ENCODE peak calls at places on chromosomes 5 and 9, in five cellular contexts. One of them, this sample, is unnamed.
A peak's percentile ranks its signal among the peaks of the same experiment; 100 is the strongest.

GRCh38 chr5:129973716-129974426 is 69.6 kb downstream of the CHSY3 start:
- DNase-seq in stimulated activated CD8-positive, alpha-beta memory T cell treated with anti-CD3 and anti-CD28 coated beads, Interleukin-15, amount 100 ng/mL, for 1 hour: no peak
- DNase-seq in T-helper 9 cell: no peak
- DNase-seq in activated CD8-positive, alpha-beta T cell treated with anti-CD3 and anti-CD28 coated beads, Interleukin-2, amount 10 ng/mL, durations not matched to agents 7 days and 5 days: no peak
- DNase-seq in progenitor cell of endocrine pancreas: no peak
- DNase-seq in this sample: no peak

GRCh38 chr9:19553441-19553840 is 144.6 kb downstream of the ACER2 start:
- DNase-seq in T-helper 9 cell: no peak
- DNase-seq in stimulated activated CD8-positive, alpha-beta memory T cell treated with anti-CD3 and anti-CD28 coated beads, Interleukin-15, amount 100 ng/mL, for 1 hour: no peak
- DNase-seq in activated CD8-positive, alpha-beta T cell treated with anti-CD3 and anti-CD28 coated beads, Interleukin-2, amount 10 ng/mL, durations not matched to agents 7 days and 5 days: no peak
- DNase-seq in progenitor cell of endocrine pancreas: no peak
- DNase-seq in this sample: no peak

GRCh38 chr9:21234153-21234687 is 5.6 kb downstream of the IFNA14 start:
- DNase-seq in activated CD8-positive, alpha-beta T cell treated with anti-CD3 and anti-CD28 coated beads, Interleukin-2, amount 10 ng/mL, durations not matched to agents 7 days and 5 days: no peak
- DNase-seq in T-helper 9 cell: no peak
- DNase-seq in stimulated activated CD8-positive, alpha-beta memory T cell treated with anti-CD3 and anti-CD28 coated beads, Interleukin-15, amount 100 ng/mL, for 1 hour: no peak
- DNase-seq in progenitor cell of endocrine pancreas: no peak
- DNase-seq in this sample: no peak

GRCh38 chr9:112355305-112355953 is 22.0 kb upstream of the PTBP3 start:
- DNase-seq in stimulated activated CD8-positive, alpha-beta memory T cell treated with anti-CD3 and anti-CD28 coated beads, Interleukin-15, amount 100 ng/mL, for 1 hour: no peak
- DNase-seq in activated CD8-positive, alpha-beta T cell treated with anti-CD3 and anti-CD28 coated beads, Interleukin-2, amount 10 ng/mL, durations not matched to agents 7 days and 5 days: no peak
- DNase-seq in T-helper 9 cell: no peak
- DNase-seq in progenitor cell of endocrine pancreas: no peak
- DNase-seq in this sample: no peak

GRCh38 chr5:82046268-82046621 is 74.4 kb downstream of the ATG10 start:
- DNase-seq in activated CD8-positive, alpha-beta T cell treated with anti-CD3 and anti-CD28 coated beads, Interleukin-2, amount 10 ng/mL, durations not matched to agents 7 days and 5 days: no peak
- DNase-seq in stimulated activated CD8-positive, alpha-beta memory T cell treated with anti-CD3 and anti-CD28 coated beads, Interleukin-15, amount 100 ng/mL, for 1 hour: no peak
- DNase-seq in progenitor cell of endocrine pancreas: no peak
- DNase-seq in T-helper 9 cell: no peak
- DNase-seq in this sample: no peak

GRCh38 chr5:67581203-67581602 is 384.6 kb upstream of the CD180 start:
- DNase-seq in stimulated activated CD8-positive, alpha-beta memory T cell treated with anti-CD3 and anti-CD28 coated beads, Interleukin-15, amount 100 ng/mL, for 1 hour: no peak
- DNase-seq in T-helper 9 cell: no peak
- DNase-seq in progenitor cell of endocrine pancreas: no peak
- DNase-seq in activated CD8-positive, alpha-beta T cell treated with anti-CD3 and anti-CD28 coated beads, Interleukin-2, amount 10 ng/mL, durations not matched to agents 7 days and 5 days: no peak
- DNase-seq in this sample: no peak

GRCh38 chr5:65326912-65327311 is 154.8 kb downstream of the ADAMTS6 start:
- DNase-seq in progenitor cell of endocrine pancreas: no peak
- DNase-seq in stimulated activated CD8-positive, alpha-beta memory T cell treated with anti-CD3 and anti-CD28 coated beads, Interleukin-15, amount 100 ng/mL, for 1 hour: no peak
- DNase-seq in activated CD8-positive, alpha-beta T cell treated with anti-CD3 and anti-CD28 coated beads, Interleukin-2, amount 10 ng/mL, durations not matched to agents 7 days and 5 days: no peak
- DNase-seq in T-helper 9 cell: no peak
- DNase-seq in this sample: no peak

GRCh38 chr5:36777105-36777757 is 99.3 kb upstream of the NIPBL start:
- DNase-seq in progenitor cell of endocrine pancreas: no peak
- DNase-seq in T-helper 9 cell: no peak
- DNase-seq in stimulated activated CD8-positive, alpha-beta memory T cell treated with anti-CD3 and anti-CD28 coated beads, Interleukin-15, amount 100 ng/mL, for 1 hour: no peak
- DNase-seq in activated CD8-positive, alpha-beta T cell treated with anti-CD3 and anti-CD28 coated beads, Interleukin-2, amount 10 ng/mL, durations not matched to agents 7 days and 5 days: no peak
- DNase-seq in this sample: no peak

GRCh38 chr5:174664180-174664850 is 60.1 kb upstream of the MSX2 start:
- DNase-seq in T-helper 9 cell: no peak
- DNase-seq in stimulated activated CD8-positive, alpha-beta memory T cell treated with anti-CD3 and anti-CD28 coated beads, Interleukin-15, amount 100 ng/mL, for 1 hour: no peak
- DNase-seq in activated CD8-positive, alpha-beta T cell treated with anti-CD3 and anti-CD28 coated beads, Interleukin-2, amount 10 ng/mL, durations not matched to agents 7 days and 5 days: no peak
- DNase-seq in progenitor cell of endocrine pancreas: no peak
- DNase-seq in this sample: no peak

GRCh38 chr9:112757300-112757883 is 6.8 kb downstream of the SNX30 start:
- DNase-seq in T-helper 9 cell: no peak
- DNase-seq in progenitor cell of endocrine pancreas: no peak
- DNase-seq in activated CD8-positive, alpha-beta T cell treated with anti-CD3 and anti-CD28 coated beads, Interleukin-2, amount 10 ng/mL, durations not matched to agents 7 days and 5 days: no peak
- DNase-seq in stimulated activated CD8-positive, alpha-beta memory T cell treated with anti-CD3 and anti-CD28 coated beads, Interleukin-15, amount 100 ng/mL, for 1 hour: no peak
- DNase-seq in this sample: no peak

GRCh38 chr5:24065786-24066185 is 558.4 kb downstream of the PRDM9 start:
- DNase-seq in stimulated activated CD8-positive, alpha-beta memory T cell treated with anti-CD3 and anti-CD28 coated beads, Interleukin-15, amount 100 ng/mL, for 1 hour: no peak
- DNase-seq in progenitor cell of endocrine pancreas: no peak
- DNase-seq in activated CD8-positive, alpha-beta T cell treated with anti-CD3 and anti-CD28 coated beads, Interleukin-2, amount 10 ng/mL, durations not matched to agents 7 days and 5 days: no peak
- DNase-seq in T-helper 9 cell: no peak
- DNase-seq in this sample: no peak

GRCh38 chr9:127159949-127160610 is 37.6 kb upstream of the ANGPTL2 start:
- DNase-seq in T-helper 9 cell: no peak
- DNase-seq in stimulated activated CD8-positive, alpha-beta memory T cell treated with anti-CD3 and anti-CD28 coated beads, Interleukin-15, amount 100 ng/mL, for 1 hour: no peak
- DNase-seq in activated CD8-positive, alpha-beta T cell treated with anti-CD3 and anti-CD28 coated beads, Interleukin-2, amount 10 ng/mL, durations not matched to agents 7 days and 5 days: no peak
- DNase-seq in progenitor cell of endocrine pancreas: no peak
- DNase-seq in this sample: no peak

GRCh38 chr5:127505819-127506218 is 11.6 kb upstream of the PRRC1 start:
- DNase-seq in stimulated activated CD8-positive, alpha-beta memory T cell treated with anti-CD3 and anti-CD28 coated beads, Interleukin-15, amount 100 ng/mL, for 1 hour: no peak
- DNase-seq in activated CD8-positive, alpha-beta T cell treated with anti-CD3 and anti-CD28 coated beads, Interleukin-2, amount 10 ng/mL, durations not matched to agents 7 days and 5 days: no peak
- DNase-seq in T-helper 9 cell: no peak
- DNase-seq in progenitor cell of endocrine pancreas: no peak
- DNase-seq in this sample: no peak

GRCh38 chr5:57216714-57217113 is 42.9 kb downstream of the GPBP1 start:
- DNase-seq in activated CD8-positive, alpha-beta T cell treated with anti-CD3 and anti-CD28 coated beads, Interleukin-2, amount 10 ng/mL, durations not matched to agents 7 days and 5 days: no peak
- DNase-seq in T-helper 9 cell: no peak
- DNase-seq in progenitor cell of endocrine pancreas: no peak
- DNase-seq in stimulated activated CD8-positive, alpha-beta memory T cell treated with anti-CD3 and anti-CD28 coated beads, Interleukin-15, amount 100 ng/mL, for 1 hour: no peak
- DNase-seq in this sample: no peak

GRCh38 chr5:103120607-103121200 is 603 bp downstream of the PPIP5K2 start:
- DNase-seq in activated CD8-positive, alpha-beta T cell treated with anti-CD3 and anti-CD28 coated beads, Interleukin-2, amount 10 ng/mL, durations not matched to agents 7 days and 5 days: peak; percentile 30
- DNase-seq in T-helper 9 cell: no peak
- DNase-seq in progenitor cell of endocrine pancreas: no peak
- DNase-seq in stimulated activated CD8-positive, alpha-beta memory T cell treated with anti-CD3 and anti-CD28 coated beads, Interleukin-15, amount 100 ng/mL, for 1 hour: no peak
- DNase-seq in this sample: no peak

GRCh38 chr5:35856186-35857003 is at the start of gene IL7R:
- DNase-seq in progenitor cell of endocrine pancreas: no peak
- DNase-seq in stimulated activated CD8-positive, alpha-beta memory T cell treated with anti-CD3 and anti-CD28 coated beads, Interleukin-15, amount 100 ng/mL, for 1 hour: no peak
- DNase-seq in activated CD8-positive, alpha-beta T cell treated with anti-CD3 and anti-CD28 coated beads, Interleukin-2, amount 10 ng/mL, durations not matched to agents 7 days and 5 days: no peak
- DNase-seq in T-helper 9 cell: no peak
- DNase-seq in this sample: peak; percentile 36

GRCh38 chr9:71683598-71684235 is 84.6 kb downstream of the CEMIP2 start:
- DNase-seq in stimulated activated CD8-positive, alpha-beta memory T cell treated with anti-CD3 and anti-CD28 coated beads, Interleukin-15, amount 100 ng/mL, for 1 hour: no peak
- DNase-seq in T-helper 9 cell: no peak
- DNase-seq in activated CD8-positive, alpha-beta T cell treated with anti-CD3 and anti-CD28 coated beads, Interleukin-2, amount 10 ng/mL, durations not matched to agents 7 days and 5 days: no peak
- DNase-seq in progenitor cell of endocrine pancreas: no peak
- DNase-seq in this sample: no peak

GRCh38 chr9:69645488-69645887 is 26.7 kb downstream of the APBA1 start:
- DNase-seq in T-helper 9 cell: no peak
- DNase-seq in stimulated activated CD8-positive, alpha-beta memory T cell treated with anti-CD3 and anti-CD28 coated beads, Interleukin-15, amount 100 ng/mL, for 1 hour: no peak
- DNase-seq in activated CD8-positive, alpha-beta T cell treated with anti-CD3 and anti-CD28 coated beads, Interleukin-2, amount 10 ng/mL, durations not matched to agents 7 days and 5 days: no peak
- DNase-seq in progenitor cell of endocrine pancreas: no peak
- DNase-seq in this sample: no peak

GRCh38 chr5:45799388-45799787 is 103.2 kb upstream of the HCN1 start:
- DNase-seq in stimulated activated CD8-positive, alpha-beta memory T cell treated with anti-CD3 and anti-CD28 coated beads, Interleukin-15, amount 100 ng/mL, for 1 hour: no peak
- DNase-seq in T-helper 9 cell: no peak
- DNase-seq in activated CD8-positive, alpha-beta T cell treated with anti-CD3 and anti-CD28 coated beads, Interleukin-2, amount 10 ng/mL, durations not matched to agents 7 days and 5 days: no peak
- DNase-seq in progenitor cell of endocrine pancreas: no peak
- DNase-seq in this sample: no peak

GRCh38 chr9:99368341-99369326 is 146.6 kb downstream of the SEC61B start:
- DNase-seq in T-helper 9 cell: no peak
- DNase-seq in activated CD8-positive, alpha-beta T cell treated with anti-CD3 and anti-CD28 coated beads, Interleukin-2, amount 10 ng/mL, durations not matched to agents 7 days and 5 days: peak; percentile 30
- DNase-seq in stimulated activated CD8-positive, alpha-beta memory T cell treated with anti-CD3 and anti-CD28 coated beads, Interleukin-15, amount 100 ng/mL, for 1 hour: no peak
- DNase-seq in progenitor cell of endocrine pancreas: no peak
- DNase-seq in this sample: no peak

This sample was measured in CMK.